ENCODE peak calls at places on chromosomes 3 and 15, in ten cellular contexts. E is upper lobe of right lung, R is stomach, B is GM20000, U is endothelial cell, F is NB4, X is mesothelial cell of epicardium, A is mucosa of descending colon, I is ovary, Q is neural crest cell. N is an unnamed sample.

GRCh38 chr3:99532246-99532645 is 106.1 kb upstream of the COL8A1 start:
- DNase-seq in B (peak; percentile 23), Q (peak; percentile 12), U (peak; percentile 64), I (peak; percentile 17), A (no peak), R (peak; percentile 40), E (no peak), F (peak; percentile 58), X (no peak), N (no peak)

GRCh38 chr15:100202309-100202943 is 139.3 kb downstream of the ADAMTS17 start:
- DNase-seq in F (no peak), B (no peak), I (no peak), U (no peak), X (no peak), E (no peak), R (no peak), Q (no peak), A (no peak), N (no peak)

GRCh38 chr3:39434574-39434973 is 28.1 kb downstream of the RPSA start:
- DNase-seq in I (no peak), E (no peak), R (no peak), A (no peak), Q (no peak), U (no peak), B (no peak), F (no peak), X (no peak), N (no peak)

GRCh38 chr3:119257654-119258410 is 17.2 kb upstream of the B4GALT4 start:
- DNase-seq in U (no peak), Q (no peak), F (peak; percentile 13), R (peak; percentile 73), I (no peak), A (peak; percentile 62), E (no peak), B (no peak), X (no peak), N (no peak)

GRCh38 chr3:98690876-98691275 is 72.3 kb upstream of the ST3GAL6 start:
- DNase-seq in U (no peak), Q (no peak), R (no peak), A (no peak), E (no peak), B (no peak), X (no peak), F (peak; percentile 16), I (no peak), N (no peak)

GRCh38 chr15:88066758-88067157 is 189.8 kb downstream of the NTRK3 start:
- DNase-seq in R (no peak), F (no peak), B (no peak), E (no peak), A (no peak), U (no peak), X (no peak), Q (no peak), I (no peak), N (no peak)

GRCh38 chr3:144810150-144810549 is 838.5 kb downstream of the DIPK2A start:
- DNase-seq in A (no peak), B (peak; percentile 5), I (no peak), Q (no peak), F (peak; percentile 21), X (no peak), E (no peak), R (no peak), U (no peak), N (peak; percentile 48)

GRCh38 chr3:42653560-42654330 is at the start of gene ZBTB47:
- DNase-seq in U (peak; percentile 55), I (peak; percentile 33), R (peak; percentile 61), E (peak; percentile 88), X (peak; percentile 53), A (peak; percentile 77), B (peak; percentile 53), Q (no peak), F (peak; percentile 58), N (no peak)

GRCh38 chr15:40554164-40554530 is 10.7 kb downstream of the CCDC32 start:
- DNase-seq in A (no peak), F (no peak), B (no peak), U (no peak), R (no peak), I (no peak), E (no peak), X (no peak), Q (no peak), N (no peak)

GRCh38 chr3:25803833-25804232 is 13.9 kb downstream of the OXSM start:
- DNase-seq in U (no peak), Q (no peak), I (no peak), X (no peak), B (no peak), E (no peak), R (no peak), F (no peak), A (no peak), N (no peak)
- TF ChIP-seq CTCF in U (no peak), Q (no peak), I (no peak), X (no peak), B (no peak), E (no peak), R (no peak), F (no peak), A (no peak), N (no peak)

GRCh38 chr3:123725652-123726400 is 141.0 kb upstream of the HACD2 start:
- DNase-seq in E (no peak), F (no peak), Q (no peak), X (no peak), I (no peak), R (no peak), B (no peak), U (no peak), A (no peak), N (no peak)
- TF ChIP-seq CTCF in E (no peak), F (no peak), Q (peak; percentile 36), X (peak; percentile 34), I (no peak), R (no peak), B (no peak), U (peak; percentile 53), A (no peak), N (no peak)

DNA sequence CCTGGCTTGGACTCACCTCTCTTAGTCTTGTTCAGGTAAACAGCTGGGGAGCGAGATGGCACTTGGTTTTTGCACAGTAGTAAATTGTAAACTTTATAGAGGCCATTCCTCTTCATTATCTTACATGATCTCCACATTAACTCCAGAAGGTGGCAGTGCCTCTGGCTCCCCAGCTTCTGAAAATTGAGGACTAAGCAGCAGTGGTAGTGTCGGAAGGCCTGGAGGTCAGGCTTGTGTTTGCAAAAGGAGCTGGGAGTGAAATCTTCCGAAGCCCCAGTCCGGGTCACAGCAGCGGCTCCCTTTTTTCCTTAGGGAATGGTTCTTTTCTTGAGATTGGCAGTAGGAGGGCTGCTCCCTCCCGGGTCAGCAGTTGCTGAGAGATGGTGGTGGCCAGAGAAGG is 85.7 kb downstream of the FNDC3B start:
- DNase-seq in Q (no peak), I (no peak), X (no peak), U (no peak), R (no peak), B (no peak), F (no peak), E (no peak), A (no peak), N (no peak)
- TF ChIP-seq CTCF in Q (no peak), I (no peak), X (no peak), U (no peak), R (no peak), B (no peak), F (peak; percentile 16), E (peak; percentile 7), A (no peak), N (no peak)

DNA sequence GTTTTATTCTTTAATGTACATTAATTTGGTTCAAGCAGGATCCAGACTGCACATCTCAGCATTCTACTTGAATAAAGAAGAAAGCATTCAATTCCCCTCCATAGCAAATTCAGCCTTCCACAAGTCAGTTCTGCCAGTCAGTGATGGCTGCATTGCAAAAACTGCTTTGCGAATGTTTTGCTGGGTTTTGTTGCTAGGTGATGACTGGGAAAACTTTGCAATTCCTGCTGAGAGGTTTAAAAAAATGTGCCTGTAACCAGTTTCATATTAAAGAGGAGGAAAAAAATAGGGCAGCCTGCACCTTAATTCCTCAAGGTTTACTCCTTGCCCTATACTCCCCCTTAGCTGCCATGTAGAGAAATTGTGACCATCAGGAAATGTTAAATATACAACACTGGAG is 225.6 kb upstream of the ATP11B start:
- DNase-seq in E (no peak), Q (no peak), A (no peak), X (no peak), R (no peak), U (no peak), B (no peak), I (no peak), F (no peak), N (no peak)
- TF ChIP-seq CTCF in E (no peak), Q (no peak), A (no peak), X (no peak), R (no peak), U (no peak), B (no peak), I (no peak), F (no peak), N (no peak)

GRCh38 chr3:194547042-194547441 is 60.2 kb upstream of the ATP13A3 start:
- DNase-seq in X (no peak), B (no peak), R (no peak), E (no peak), A (no peak), F (no peak), Q (no peak), U (no peak), I (no peak), N (no peak)
- TF ChIP-seq CTCF in X (no peak), B (no peak), R (no peak), E (no peak), A (no peak), F (no peak), Q (no peak), U (no peak), I (no peak), N (no peak)

GRCh38 chr15:101269479-101270223 is 7.6 kb downstream of the SELENOS start:
- DNase-seq in R (no peak), U (no peak), F (peak; percentile 48), I (no peak), Q (no peak), A (no peak), X (no peak), B (no peak), E (no peak), N (no peak)
- TF ChIP-seq CTCF in R (no peak), U (no peak), F (peak; percentile 69), I (no peak), Q (peak; percentile 46), A (no peak), X (no peak), B (peak; percentile 11), E (peak; percentile 28), N (peak; percentile 34)

N was measured in GM06990.